ENCODE peak calls at places on chromosomes 5 and 9, in five cellular contexts. H is endothelial cell; S is stimulated activated CD4-positive, alpha-beta T cell treated with anti-CD3 and anti-CD28 coated beads, Interleukin-2, amount 100 ng/mL, for 24 hours; N is GM23338; Q is Karpas-422. W is an unnamed sample.

GRCh38 chr5:34452170-34452828 is 203.8 kb upstream of the RAI14 start:
- DNase-seq in S (no peak), Q (peak; percentile 57), H (no peak), N (peak; percentile 84), W (peak; percentile 25)

GRCh38 chr5:58491216-58491892 is at the start of gene GAPT:
- DNase-seq in H (no peak), Q (peak; percentile 88), S (no peak), N (no peak), W (no peak)

GRCh38 chr5:124461857-124462423 is 284.5 kb downstream of the ZNF608 start:
- DNase-seq in Q (no peak), N (no peak), S (no peak), H (no peak), W (no peak)

GRCh38 chr5:143115381-143115780 is 288.1 kb downstream of the NR3C1 start:
- DNase-seq in H (no peak), N (no peak), S (no peak), Q (no peak), W (no peak)

GRCh38 chr9:114433086-114433485 is 45.3 kb upstream of the AKNA start:
- DNase-seq in H (no peak), N (no peak), Q (no peak), S (no peak), W (no peak)

GRCh38 chr9:123637940-123638634 is 282.1 kb downstream of the CRB2 start:
- DNase-seq in N (no peak), Q (no peak), S (no peak), H (no peak), W (no peak)

GRCh38 chr5:18984559-18985080 is 1003.4 kb downstream of the CDH18 start:
- DNase-seq in N (no peak), S (no peak), H (no peak), Q (no peak), W (peak; percentile 25)

GRCh38 chr5:141783599-141784296 is 94.5 kb downstream of the PCDH1 start:
- DNase-seq in S (no peak), H (no peak), Q (peak; percentile 89), N (peak; percentile 67), W (no peak)

GRCh38 chr5:5804834-5805233 is 382.4 kb downstream of the ICE1 start:
- DNase-seq in S (no peak), Q (no peak), H (no peak), N (no peak), W (no peak)

GRCh38 chr5:6408260-6408596 is 29.9 kb upstream of the MED10 start:
- DNase-seq in H (no peak), S (no peak), N (no peak), Q (no peak), W (no peak)

GRCh38 chr9:125747053-125747764 is at the start of gene PBX3:
- DNase-seq in N (peak; percentile 69), S (peak; percentile 52), Q (peak; percentile 70), H (peak; percentile 59), W (peak; percentile 68)

GRCh38 chr9:91896096-91896495 is 53.9 kb downstream of the ROR2 start:
- DNase-seq in Q (no peak), S (no peak), N (no peak), H (no peak), W (no peak)

W was measured in T47D.